ENCODE peak calls at places on chromosomes 2 and 18, in four cellular contexts. One of them, this sample, is unnamed.

GRCh38 chr2:171056307-171056706 is 104.4 kb downstream of the TLK1 start:
- DNase-seq in A549: no peak
- DNase-seq in K562: no peak
- DNase-seq in GM12878: no peak
- DNase-seq in this sample: no peak

GRCh38 chr2:167697194-167697593 is 550.2 kb downstream of the STK39 start:
- DNase-seq in A549: no peak
- DNase-seq in K562: no peak
- DNase-seq in GM12878: no peak
- DNase-seq in this sample: no peak

GRCh38 chr2:47068966-47069627 is 86.0 kb downstream of the STPG4 start:
- DNase-seq in A549: no peak
- DNase-seq in K562: no peak
- DNase-seq in GM12878: no peak
- DNase-seq in this sample: no peak

GRCh38 chr18:75360941-75361340 is 66.6 kb downstream of the SMIM21 start:
- DNase-seq in A549: no peak
- DNase-seq in K562: no peak
- DNase-seq in GM12878: no peak
- DNase-seq in this sample: no peak

GRCh38 chr2:233354971-233355574 is 779 bp downstream of the DGKD start:
- DNase-seq in A549: no peak
- DNase-seq in K562: no peak
- DNase-seq in GM12878: no peak
- DNase-seq in this sample: peak

GRCh38 chr2:174365583-174365982 is 29.9 kb upstream of the SCRN3 start:
- DNase-seq in A549: no peak
- DNase-seq in K562: no peak
- DNase-seq in GM12878: no peak
- DNase-seq in this sample: no peak

GRCh38 chr18:3902676-3903075 is 452.7 kb downstream of the TGIF1 start:
- DNase-seq in A549: no peak
- DNase-seq in K562: no peak
- DNase-seq in GM12878: no peak
- DNase-seq in this sample: no peak

GRCh38 chr2:161488131-161488699 is 72.1 kb downstream of the TBR1 start:
- DNase-seq in A549: no peak
- DNase-seq in K562: no peak
- DNase-seq in GM12878: no peak
- DNase-seq in this sample: no peak

GRCh38 chr18:45085916-45086624 is 405.4 kb downstream of the SETBP1 start:
- DNase-seq in A549: no peak
- DNase-seq in K562: no peak
- DNase-seq in GM12878: no peak
- DNase-seq in this sample: no peak

GRCh38 chr2:214185546-214185945 is 225.3 kb upstream of the VWC2L start:
- DNase-seq in A549: no peak
- DNase-seq in K562: no peak
- DNase-seq in GM12878: no peak
- DNase-seq in this sample: no peak

GRCh38 chr2:198214108-198214736 is 409.8 kb downstream of the PLCL1 start:
- DNase-seq in A549: no peak
- DNase-seq in K562: no peak
- DNase-seq in GM12878: no peak
- DNase-seq in this sample: peak

GRCh38 chr18:61901334-61901986 is 8.7 kb upstream of the RNF152 start:
- DNase-seq in A549: peak
- DNase-seq in K562: peak
- DNase-seq in GM12878: peak
- DNase-seq in this sample: peak

GRCh38 chr18:36519358-36519757 is 221.8 kb downstream of the FHOD3 start:
- DNase-seq in A549: no peak
- DNase-seq in K562: no peak
- DNase-seq in GM12878: no peak
- DNase-seq in this sample: peak

GRCh38 chr2:65129276-65129612 is 662 bp downstream of the RAB1A start:
- DNase-seq in A549: no peak
- DNase-seq in K562: no peak
- DNase-seq in GM12878: no peak
- DNase-seq in this sample: peak

GRCh38 chr2:65133626-65134025 is 3.7 kb upstream of the RAB1A start:
- DNase-seq in A549: no peak
- DNase-seq in K562: no peak
- DNase-seq in GM12878: no peak
- DNase-seq in this sample: no peak

GRCh38 chr2:65128297-65129190 is 1.4 kb downstream of the RAB1A start:
- DNase-seq in A549: no peak
- DNase-seq in K562: no peak
- DNase-seq in GM12878: no peak
- DNase-seq in this sample: peak

GRCh38 chr2:65129613-65130439 is at the start of gene RAB1A:
- DNase-seq in A549: peak
- DNase-seq in K562: peak
- DNase-seq in GM12878: peak
- DNase-seq in this sample: peak

GRCh38 chr2:65130440-65131175 is 702 bp upstream of the RAB1A start:
- DNase-seq in A549: no peak
- DNase-seq in K562: peak
- DNase-seq in GM12878: peak
- DNase-seq in this sample: no peak
- TF ChIP-seq MYC in A549: no peak
- TF ChIP-seq MYC in K562: no peak
- TF ChIP-seq MYC in GM12878: no peak
- TF ChIP-seq MYC in this sample: no peak

GRCh38 chr2:120794716-120795115 is 59.0 kb downstream of the GLI2 start:
- DNase-seq in A549: no peak
- DNase-seq in K562: no peak
- DNase-seq in GM12878: no peak
- DNase-seq in this sample: no peak
- TF ChIP-seq POLR2A in A549: no peak
- TF ChIP-seq POLR2A in K562: no peak
- TF ChIP-seq POLR2A in GM12878: no peak
- TF ChIP-seq POLR2A in this sample: no peak

GRCh38 chr2:98894331-98895000 is 41.6 kb downstream of the CRACDL start:
- DNase-seq in A549: no peak
- DNase-seq in K562: no peak
- DNase-seq in GM12878: no peak
- DNase-seq in this sample: no peak

GRCh38 chr2:98892871-98893270 is 43.2 kb downstream of the CRACDL start:
- DNase-seq in A549: no peak
- DNase-seq in K562: no peak
- DNase-seq in GM12878: no peak
- DNase-seq in this sample: no peak

GRCh38 chr2:98895901-98896300 is 40.1 kb downstream of the CRACDL start:
- DNase-seq in A549: no peak
- DNase-seq in K562: no peak
- DNase-seq in GM12878: no peak
- DNase-seq in this sample: no peak

GRCh38 chr2:98895221-98895620 is 40.8 kb downstream of the CRACDL start:
- DNase-seq in A549: no peak
- DNase-seq in K562: no peak
- DNase-seq in GM12878: no peak
- DNase-seq in this sample: no peak

GRCh38 chr2:98893871-98894270 is 42.2 kb downstream of the CRACDL start:
- DNase-seq in A549: no peak
- DNase-seq in K562: no peak
- DNase-seq in GM12878: no peak
- DNase-seq in this sample: peak
- TF ChIP-seq MYC in A549: no peak
- TF ChIP-seq MYC in K562: no peak
- TF ChIP-seq MYC in GM12878: no peak
- TF ChIP-seq MYC in this sample: no peak

GRCh38 chr2:42053791-42054656 is 6.2 kb downstream of the PKDCC start:
- DNase-seq in A549: no peak
- DNase-seq in K562: no peak
- DNase-seq in GM12878: no peak
- DNase-seq in this sample: no peak
- TF ChIP-seq POLR2A in A549: no peak
- TF ChIP-seq POLR2A in K562: no peak
- TF ChIP-seq POLR2A in GM12878: no peak
- TF ChIP-seq POLR2A in this sample: no peak

DNA sequence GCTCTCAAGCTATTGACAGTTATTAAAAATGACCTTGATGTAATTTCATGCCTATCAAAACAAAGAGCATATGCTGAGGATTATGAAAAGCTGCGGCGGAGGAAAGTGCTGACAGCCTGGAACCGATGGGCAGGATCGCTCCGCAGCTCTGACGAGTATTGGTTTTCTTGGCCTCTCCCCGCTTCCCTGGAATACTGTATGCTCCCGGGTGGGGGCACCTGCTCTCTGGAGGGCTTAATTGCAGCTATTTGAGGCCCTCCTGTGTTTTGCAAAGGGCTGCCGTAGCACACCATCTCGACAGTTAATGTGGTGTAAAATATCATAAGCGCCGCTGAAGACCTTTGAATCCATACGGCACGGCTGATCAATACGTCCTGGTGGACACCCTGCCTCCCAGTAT is 662.3 kb downstream of the GALR1 start:
- DNase-seq in A549: no peak
- DNase-seq in K562: no peak
- DNase-seq in GM12878: no peak
- DNase-seq in this sample: no peak
- TF ChIP-seq MYC in A549: no peak
- TF ChIP-seq MYC in K562: no peak
- TF ChIP-seq MYC in GM12878: no peak
- TF ChIP-seq MYC in this sample: no peak

GRCh38 chr18:77102246-77103040 is 30.1 kb downstream of the MBP start:
- DNase-seq in A549: no peak
- DNase-seq in K562: no peak
- DNase-seq in GM12878: peak
- DNase-seq in this sample: no peak
- TF ChIP-seq POLR2A in A549: no peak
- TF ChIP-seq POLR2A in K562: no peak
- TF ChIP-seq POLR2A in GM12878: no peak
- TF ChIP-seq POLR2A in this sample: no peak

DNA sequence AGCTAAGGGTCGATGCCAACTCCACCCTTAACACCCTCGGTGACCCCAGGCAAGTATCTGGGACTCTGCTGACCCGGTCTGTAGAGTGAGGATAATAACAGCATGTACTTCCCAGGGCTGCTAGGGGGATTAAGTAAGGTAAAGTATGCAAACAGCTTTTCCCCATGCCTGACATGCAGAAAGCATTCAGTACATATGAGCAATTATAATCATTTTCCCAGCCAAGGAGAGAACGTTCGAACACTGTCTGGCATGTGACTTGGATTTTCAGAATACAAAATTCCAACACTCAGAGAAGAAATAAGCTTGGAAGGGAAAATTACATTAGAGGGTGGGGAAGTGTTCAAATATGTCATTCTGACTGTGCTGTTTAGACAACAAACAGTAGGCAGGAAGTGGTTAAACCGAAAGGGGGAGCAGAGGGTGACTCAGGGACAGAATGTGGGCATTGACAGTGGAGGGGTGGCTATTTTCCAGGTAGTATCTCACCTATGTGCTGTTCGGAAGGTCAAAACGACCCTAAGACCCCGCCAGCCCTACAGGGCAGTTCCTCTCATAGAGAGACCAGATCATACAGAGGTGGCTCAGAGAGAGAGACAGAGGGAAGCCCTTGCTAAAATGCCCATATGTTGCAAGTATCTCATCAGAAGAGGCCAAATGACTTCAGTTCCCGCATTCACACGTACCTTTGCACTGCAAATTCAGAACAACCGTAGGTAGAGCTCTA is 14.9 kb downstream of the ASPRV1 start:
- DNase-seq in A549: peak
- DNase-seq in K562: no peak
- DNase-seq in GM12878: peak
- DNase-seq in this sample: peak
- TF ChIP-seq MYC in A549: no peak
- TF ChIP-seq MYC in K562: no peak
- TF ChIP-seq MYC in GM12878: no peak
- TF ChIP-seq MYC in this sample: no peak

GRCh38 chr18:7568426-7568825 is 1.3 kb downstream of the PTPRM start:
- DNase-seq in A549: no peak
- DNase-seq in K562: no peak
- DNase-seq in GM12878: no peak
- DNase-seq in this sample: no peak

GRCh38 chr18:7566244-7566586 is 901 bp upstream of the PTPRM start:
- DNase-seq in A549: no peak
- DNase-seq in K562: no peak
- DNase-seq in GM12878: no peak
- DNase-seq in this sample: no peak

GRCh38 chr18:7566587-7567486 is at the start of gene PTPRM:
- DNase-seq in A549: peak
- DNase-seq in K562: peak
- DNase-seq in GM12878: no peak
- DNase-seq in this sample: peak

GRCh38 chr18:7565677-7566076 is 1.4 kb upstream of the PTPRM start:
- DNase-seq in A549: no peak
- DNase-seq in K562: no peak
- DNase-seq in GM12878: no peak
- DNase-seq in this sample: no peak

DNA sequence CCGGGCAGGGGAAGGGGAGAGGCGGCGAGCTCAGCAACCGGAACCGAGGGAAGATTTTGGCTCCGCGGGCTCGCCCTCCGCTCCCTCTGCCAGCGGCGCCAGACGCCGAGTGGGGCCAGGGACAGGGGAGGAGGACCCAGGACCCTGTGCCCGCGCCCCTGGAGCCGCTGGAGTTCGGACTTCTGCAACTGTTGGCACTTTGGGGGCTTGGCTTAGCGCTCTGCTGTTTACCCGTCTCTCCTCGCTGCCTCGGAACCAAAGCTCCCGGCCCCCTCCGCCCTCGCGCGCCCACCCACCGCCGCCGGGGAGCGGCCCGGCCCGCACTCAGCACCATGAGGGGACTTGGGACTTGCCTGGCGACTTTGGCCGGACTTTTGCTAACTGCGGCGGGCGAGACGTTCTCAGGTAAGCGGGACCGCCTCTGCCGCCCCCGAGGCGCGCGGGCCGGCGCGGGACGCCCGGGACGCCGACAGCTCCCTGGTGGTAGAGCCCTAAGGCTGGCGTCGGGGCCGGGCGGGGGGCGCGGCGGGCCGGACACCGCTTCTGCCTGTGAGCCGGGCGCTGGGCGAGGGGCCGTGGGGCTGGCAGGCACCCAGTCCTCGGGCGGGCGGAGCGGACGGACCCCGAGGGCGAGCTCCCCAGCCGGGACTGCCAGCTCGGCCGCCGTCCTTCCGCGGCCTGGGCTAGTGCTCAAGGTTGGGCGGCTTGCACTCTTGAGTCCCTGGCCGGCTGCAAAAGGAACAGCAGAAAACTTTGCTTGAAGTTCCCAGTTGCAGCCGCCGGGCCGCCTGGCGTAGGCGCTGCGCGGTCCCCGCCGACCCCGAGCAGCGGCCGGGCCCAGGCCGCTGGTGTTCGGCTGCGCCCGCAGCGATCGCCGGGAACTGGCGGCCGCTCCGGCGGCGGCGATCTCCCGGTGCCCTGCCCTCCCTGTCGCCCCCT is 640 bp downstream of the PTPRM start:
- DNase-seq in A549: peak
- DNase-seq in K562: no peak
- DNase-seq in GM12878: no peak
- DNase-seq in this sample: no peak
- TF ChIP-seq POLR2A in A549: no peak
- TF ChIP-seq POLR2A in K562: no peak
- TF ChIP-seq POLR2A in GM12878: no peak
- TF ChIP-seq POLR2A in this sample: no peak